ENCODE peak calls at places on chromosomes 2 and 18, in five cellular contexts. P is EH; Z is naive thymus-derived CD4-positive, alpha-beta T cell; T is cerebellar cortex; O is GM23248. A is an unnamed sample.
A peak's percentile ranks its signal among the peaks of the same experiment; 100 is the strongest.

GRCh38 chr18:49613141-49613641 is 51.3 kb downstream of the LIPG start:
- DNase-seq in P (no peak), Z (no peak), T (no peak), O (no peak), A (no peak)

GRCh38 chr2:221549143-221549542 is 23.0 kb downstream of the EPHA4 start:
- DNase-seq in P (peak; percentile 45), Z (no peak), T (no peak), O (no peak), A (no peak)

GRCh38 chr2:43131890-43132522 is 94.4 kb downstream of the ZFP36L2 start:
- DNase-seq in P (no peak), Z (no peak), T (no peak), O (no peak), A (no peak)

GRCh38 chr2:195590866-195591215 is 66.2 kb upstream of the SLC39A10 start:
- DNase-seq in P (no peak), Z (no peak), T (no peak), O (peak; percentile 7), A (no peak)

GRCh38 chr2:19356545-19357382 is 1.7 kb downstream of the OSR1 start:
- DNase-seq in P (peak; percentile 30), Z (no peak), T (no peak), O (peak; percentile 56), A (peak; percentile 29)

GRCh38 chr18:54127759-54128378 is 96.6 kb downstream of the MBD2 start:
- DNase-seq in P (peak; percentile 68), Z (no peak), T (peak; percentile 50), O (peak; percentile 79), A (peak; percentile 66)

GRCh38 chr2:49154891-49155290 is 576 bp upstream of the FSHR start:
- DNase-seq in P (no peak), Z (no peak), T (no peak), O (no peak), A (no peak)

GRCh38 chr18:32310119-32310518 is 120.3 kb downstream of the MEP1B start:
- DNase-seq in P (no peak), Z (no peak), T (no peak), O (peak; percentile 29), A (no peak)

GRCh38 chr2:46831869-46832265 is 83.7 kb downstream of the MCFD2 start:
- DNase-seq in P (no peak), Z (no peak), T (no peak), O (peak; percentile 65), A (no peak)

GRCh38 chr2:16318474-16319195 is 347.0 kb downstream of the CYRIA start:
- DNase-seq in P (no peak), Z (no peak), T (no peak), O (no peak), A (no peak)

GRCh38 chr2:46171441-46171953 is 125.7 kb upstream of the EPAS1 start:
- DNase-seq in P (peak; percentile 93), Z (no peak), T (peak; percentile 28), O (peak; percentile 93), A (peak; percentile 95)

GRCh38 chr18:55863876-55864275 is 275.9 kb upstream of the TCF4 start:
- DNase-seq in P (peak; percentile 82), Z (no peak), T (peak; percentile 25), O (peak; percentile 48), A (no peak)

GRCh38 chr18:10188971-10189810 is 265.2 kb upstream of the APCDD1 start:
- DNase-seq in P (no peak), Z (no peak), T (no peak), O (no peak), A (no peak)

GRCh38 chr2:203783496-203784203 is 77.2 kb downstream of the CD28 start:
- DNase-seq in P (peak; percentile 98), Z (no peak), T (no peak), O (peak; percentile 88), A (peak; percentile 68)

GRCh38 chr2:72173640-72174321 is 26.1 kb upstream of the CYP26B1 start:
- DNase-seq in P (no peak), Z (no peak), T (no peak), O (no peak), A (peak; percentile 65)

GRCh38 chr2:223086360-223086981 is 34.5 kb downstream of the KCNE4 start:
- DNase-seq in P (no peak), Z (no peak), T (peak; percentile 8), O (no peak), A (no peak)